ENCODE peak calls at places on chromosomes 11 and 22, in ten cellular contexts. L is ovary; F is sigmoid colon; K is right lobe of liver; D is adrenal gland; T is AG04450; E is GM23248; V is CD4-positive, alpha-beta T cell; S is body of pancreas; P is aorta. O is an unnamed sample. For H3K9me3, the result is how much of the 10 kb centered on the place peaks cover.

GRCh38 chr22:39349967-39350802 is at the start of gene SYNGR1:
- DNase-seq in P (no peak), T (no peak), E (peak), L (peak), S (peak), F (no peak), K (no peak), V (no peak), D (peak), O (no peak)

GRCh38 chr22:37193629-37194191 is 5.7 kb upstream of the C1QTNF6 start:
- DNase-seq in S (no peak), V (no peak), K (no peak), E (no peak), L (no peak), T (no peak), F (peak), P (peak), D (peak), O (no peak)

GRCh38 chr11:69290791-69291190 is 3.2 kb upstream of the MYEOV start:
- DNase-seq in V (no peak), K (no peak), S (no peak), F (no peak), E (no peak), P (peak), L (no peak), T (no peak), D (no peak), O (no peak)

GRCh38 chr22:49324527-49325491 is 502.9 kb downstream of the BRD1 start:
- DNase-seq in T (no peak), S (no peak), V (no peak), F (no peak), E (no peak), P (no peak), K (no peak), L (no peak), D (no peak), O (no peak)

GRCh38 chr11:125117429-125117828 is 6.0 kb upstream of the TMEM218 start:
- DNase-seq in E (no peak), S (no peak), L (no peak), D (no peak), F (no peak), V (no peak), K (no peak), P (no peak), T (no peak), O (no peak)

GRCh38 chr22:39308614-39309363 is 10.6 kb downstream of the RPL3 start:
- DNase-seq in V (no peak), D (peak), F (peak), L (peak), E (peak), P (peak), K (no peak), T (peak), S (peak), O (no peak)

GRCh38 chr11:104876838-104877500 is 21.3 kb downstream of the CASP12 start:
- DNase-seq in S (no peak), T (no peak), E (no peak), F (no peak), D (no peak), P (no peak), V (no peak), K (no peak), L (no peak), O (no peak)

GRCh38 chr11:16895306-16895705 is 118.9 kb downstream of the PLEKHA7 start:
- DNase-seq in K (no peak), P (no peak), D (no peak), V (no peak), F (no peak), T (no peak), L (no peak), E (no peak), S (no peak), O (no peak)

GRCh38 chr11:14249121-14249963 is 109.6 kb downstream of the RRAS2 start:
- DNase-seq in F (peak), T (peak), D (peak), V (peak), E (peak), L (peak), P (peak), K (no peak), S (peak), O (peak)

GRCh38 chr11:77851513-77851912 is 30.6 kb downstream of the AAMDC start:
- DNase-seq in F (no peak), L (no peak), K (no peak), D (no peak), E (no peak), T (no peak), S (no peak), V (no peak), P (no peak), O (no peak)

GRCh38 chr22:19523240-19524169 is 705 bp downstream of the CLDN5 start:
- DNase-seq in E (peak), V (no peak), L (no peak), F (no peak), K (no peak), S (no peak), T (no peak), P (no peak), D (no peak), O (no peak)

GRCh38 chr11:82790723-82791487 is 57.2 kb upstream of the FAM181B start:
- DNase-seq in F (no peak), L (peak), T (no peak), V (no peak), E (no peak), K (no peak), P (no peak), D (no peak), S (no peak), O (no peak)

GRCh38 chr22:42074153-42074750 is at the start of gene PHETA2:
- DNase-seq in V (peak), P (peak), T (no peak), E (peak), S (peak), F (no peak), K (no peak), L (peak), D (peak), O (peak)

GRCh38 chr11:121464352-121464946 is 11.7 kb upstream of the SORL1-AS1 start:
- DNase-seq in D (peak), P (peak), F (peak), T (peak), K (no peak), V (peak), S (peak), L (peak), E (peak), O (peak)

GRCh38 chr11:44559207-44559943 is 6.1 kb upstream of the CD82 start:
- DNase-seq in T (no peak), L (no peak), F (peak), E (no peak), D (no peak), S (no peak), K (no peak), V (no peak), P (no peak), O (no peak)

GRCh38 chr11:124644426-124645280 is 22.0 kb downstream of the TBRG1 start:
- DNase-seq in S (peak), L (peak), E (peak), P (peak), K (no peak), T (no peak), V (no peak), F (peak), D (peak), O (peak)

GRCh38 chr22:22185844-22186499 is 58.6 kb upstream of the VPREB1 start:
- DNase-seq in P (no peak), V (no peak), F (no peak), L (no peak), S (no peak), D (no peak), K (no peak), T (no peak), E (no peak), O (no peak)

GRCh38 chr11:29255401-29255800 is 761.4 kb downstream of the KCNA4 start:
- DNase-seq in E (no peak), L (no peak), S (no peak), F (no peak), V (no peak), P (no peak), K (no peak), T (no peak), D (no peak), O (no peak)

GRCh38 chr22:41565403-41566054 is 4.7 kb downstream of the CSDC2 start:
- DNase-seq in K (no peak), V (no peak), P (peak), S (no peak), E (peak), L (peak), T (peak), F (peak), D (peak), O (no peak)

GRCh38 chr22:37090920-37091688 is 18.4 kb downstream of the TMPRSS6 start:
- DNase-seq in D (no peak), S (no peak), F (no peak), E (peak), K (no peak), T (no peak), P (no peak), V (no peak), L (no peak), O (no peak)

GRCh38 chr11:126284829-126285228 is 1.9 kb downstream of the TIRAP start:
- DNase-seq in F (peak), E (peak), V (peak), T (peak), P (peak), D (peak), L (peak), S (peak), K (no peak), O (no peak)

GRCh38 chr11:61617515-61617914 is 36.6 kb upstream of the SYT7 start:
- DNase-seq in K (no peak), P (no peak), E (peak), S (no peak), D (no peak), F (no peak), V (no peak), L (no peak), T (no peak), O (no peak)

GRCh38 chr11:66323684-66324083 is 6.8 kb upstream of the CD248 start:
- DNase-seq in T (no peak), K (no peak), D (no peak), S (no peak), P (no peak), E (no peak), L (no peak), F (no peak), V (no peak), O (no peak)

GRCh38 chr22:40797427-40797826 is 21.7 kb downstream of the SLC25A17 start:
- DNase-seq in F (no peak), V (no peak), K (no peak), L (no peak), D (no peak), E (peak), S (no peak), T (peak), P (no peak), O (no peak)

GRCh38 chr22:23152238-23153114 is 7.2 kb downstream of the RAB36 start:
- DNase-seq in L (no peak), S (no peak), D (no peak), V (no peak), P (no peak), F (no peak), K (no peak), T (no peak), E (no peak), O (no peak)

GRCh38 chr11:84671325-84672019 is 955.7 kb downstream of the DLG2 start:
- DNase-seq in S (peak), P (no peak), E (no peak), F (no peak), T (no peak), K (no peak), V (no peak), L (no peak), D (no peak), O (no peak)

GRCh38 chr11:122633219-122633829 is 22.2 kb upstream of the UBASH3B start:
- DNase-seq in F (peak), E (peak), L (no peak), V (no peak), P (no peak), T (no peak), K (no peak), D (peak), S (no peak), O (peak)

GRCh38 chr22:11598492-11599440 is 3929.2 kb upstream of the OR11H1 start:
- DNase-seq in T (no peak), K (no peak), S (no peak), D (no peak), L (no peak), F (no peak), V (no peak), P (no peak), E (no peak), O (no peak)
- H3K9me3 ChIP-seq in T (half or more), K (under half), S (under half), D (under half), L (under half), F (under half), V (under half), P (under half), E (under half), O (half or more)

GRCh38 chr22:47586038-47586437 is 823.6 kb downstream of the TBC1D22A start:
- DNase-seq in V (no peak), T (no peak), F (peak), S (no peak), D (no peak), L (no peak), P (no peak), E (no peak), K (no peak), O (no peak)

GRCh38 chr22:47587861-47588582 is 825.6 kb downstream of the TBC1D22A start:
- DNase-seq in P (no peak), F (peak), E (no peak), T (no peak), S (no peak), D (no peak), K (peak), L (no peak), V (no peak), O (no peak)

GRCh38 chr22:47586946-47587345 is 824.5 kb downstream of the TBC1D22A start:
- DNase-seq in E (no peak), T (no peak), V (no peak), K (no peak), D (no peak), F (peak), S (no peak), L (no peak), P (no peak), O (no peak)

GRCh38 chr22:47588583-47588970 is 826.1 kb downstream of the TBC1D22A start:
- DNase-seq in E (no peak), K (no peak), P (no peak), L (no peak), D (no peak), V (no peak), F (peak), T (no peak), S (no peak), O (no peak)

GRCh38 chr22:47587361-47587760 is 824.9 kb downstream of the TBC1D22A start:
- DNase-seq in V (no peak), P (no peak), T (no peak), L (no peak), E (no peak), D (no peak), F (peak), K (peak), S (no peak), O (no peak)
- H3K9me3 ChIP-seq in V (under half), P (under half), T (under half), L (under half), E (under half), D (under half), F (under half), K (under half), S (under half), O (under half)

DNA sequence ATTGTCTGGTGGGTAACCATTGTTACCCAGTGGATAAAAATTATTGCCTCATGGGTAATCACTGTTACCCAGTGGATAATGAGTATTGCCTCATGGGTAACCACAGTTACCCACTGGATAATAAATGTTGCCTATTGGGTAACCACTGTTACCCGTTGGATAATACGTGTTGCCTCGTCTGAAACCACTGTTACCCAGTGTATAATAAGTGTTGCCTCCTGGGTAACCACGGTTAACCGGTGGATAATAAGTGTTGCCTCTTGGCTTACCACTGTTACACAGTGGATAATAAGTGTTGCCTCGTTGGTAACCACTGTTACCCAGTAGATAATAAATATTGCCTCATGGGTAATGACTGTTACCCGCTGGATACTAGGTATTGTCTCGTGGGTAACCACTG is 20.9 kb upstream of the NXPE4 start:
- DNase-seq in D (no peak), V (no peak), P (no peak), T (no peak), E (no peak), L (no peak), S (no peak), F (no peak), K (no peak), O (no peak)
- H3K9me3 ChIP-seq in D (under half), V (under half), P (under half), T (under half), E (under half), L (under half), S (under half), F (under half), K (under half), O (under half)

GRCh38 chr11:54979375-54979774 is 272.7 kb downstream of the OR4A5 start:
- DNase-seq in S (no peak), K (no peak), T (no peak), L (no peak), F (no peak), D (no peak), P (no peak), V (no peak), E (no peak), O (no peak)
- H3K9me3 ChIP-seq in S (under half), K (under half), T (under half), L (under half), F (under half), D (under half), P (under half), V (half or more), E (under half), O (half or more)

GRCh38 chr22:47797546-47797945 is 1035.1 kb downstream of the TBC1D22A start:
- DNase-seq in D (no peak), V (no peak), F (no peak), L (no peak), P (no peak), T (no peak), K (no peak), S (no peak), E (no peak), O (no peak)

GRCh38 chr22:47796128-47796908 is 1033.9 kb downstream of the TBC1D22A start:
- DNase-seq in E (no peak), K (no peak), V (no peak), D (no peak), L (no peak), T (no peak), P (no peak), F (no peak), S (no peak), O (no peak)

GRCh38 chr22:47794851-47795250 is 1032.4 kb downstream of the TBC1D22A start:
- DNase-seq in F (no peak), S (no peak), T (no peak), L (no peak), D (no peak), P (no peak), E (no peak), K (no peak), V (no peak), O (no peak)

GRCh38 chr22:47795477-47796127 is 1033.2 kb downstream of the TBC1D22A start:
- DNase-seq in T (no peak), S (no peak), V (no peak), K (no peak), E (no peak), P (no peak), F (no peak), L (no peak), D (no peak), O (no peak)

DNA sequence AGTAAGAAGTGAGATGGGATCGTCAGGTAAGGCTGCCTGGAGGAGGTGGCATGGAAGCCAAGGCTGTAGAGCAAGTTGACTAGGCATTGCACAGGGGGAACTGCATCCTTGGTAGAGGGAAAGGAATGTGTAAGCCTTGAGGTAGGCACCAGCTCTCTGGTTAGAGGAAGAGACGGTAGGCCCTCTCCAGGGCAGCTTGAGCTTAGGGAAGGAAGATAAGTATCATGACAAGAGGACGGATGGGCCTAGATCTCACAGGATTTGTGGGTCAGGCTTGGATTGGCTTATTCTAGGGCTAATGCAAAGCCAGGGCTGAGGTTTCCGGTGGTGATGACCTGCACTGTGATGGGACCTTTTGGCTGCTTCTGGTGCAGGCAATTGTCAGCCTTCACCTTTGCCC is 1035.8 kb downstream of the TBC1D22A start:
- DNase-seq in T (no peak), F (no peak), L (no peak), P (no peak), V (no peak), E (no peak), S (no peak), K (no peak), D (no peak), O (no peak)
- H3K9me3 ChIP-seq in T (half or more), F (under half), L (under half), P (under half), V (under half), E (under half), S (under half), K (under half), D (under half), O (under half)

GRCh38 chr11:2650343-2650867 is 49.4 kb downstream of the KCNQ1OT1 start:
- DNase-seq in T (no peak), L (no peak), K (no peak), S (no peak), P (no peak), V (no peak), E (no peak), D (no peak), F (no peak), O (no peak)
- H3K9me3 ChIP-seq in T (half or more), L (under half), K (under half), S (under half), P (under half), V (under half), E (under half), D (under half), F (under half), O (half or more)